ENCODE peak calls at places on chromosomes 2 and 18, in five cellular contexts. One of them, this sample, is unnamed.

GRCh38 chr2:27221166-27221565 is 4.0 kb downstream of the CAD start:
- DNase-seq in NT2/D1: no peak
- DNase-seq in kidney: no peak
- DNase-seq in spleen: no peak
- DNase-seq in pancreas: no peak
- DNase-seq in this sample: no peak

GRCh38 chr2:124959582-124959981 is 934.5 kb downstream of the CNTNAP5 start:
- DNase-seq in NT2/D1: no peak
- DNase-seq in kidney: no peak
- DNase-seq in spleen: no peak
- DNase-seq in pancreas: no peak
- DNase-seq in this sample: no peak

GRCh38 chr18:5066380-5066977 is 130.6 kb downstream of the AKAIN1 start:
- DNase-seq in NT2/D1: peak
- DNase-seq in kidney: no peak
- DNase-seq in spleen: no peak
- DNase-seq in pancreas: no peak
- DNase-seq in this sample: peak

GRCh38 chr2:207558106-207558505 is 28.3 kb downstream of the CREB1 start:
- DNase-seq in NT2/D1: no peak
- DNase-seq in kidney: no peak
- DNase-seq in spleen: no peak
- DNase-seq in pancreas: no peak
- DNase-seq in this sample: no peak

GRCh38 chr2:40512246-40512645 is 60.4 kb upstream of the SLC8A1 start:
- DNase-seq in NT2/D1: no peak
- DNase-seq in kidney: no peak
- DNase-seq in spleen: no peak
- DNase-seq in pancreas: no peak
- DNase-seq in this sample: peak

GRCh38 chr2:29597048-29597447 is 324.3 kb downstream of the ALK start:
- DNase-seq in NT2/D1: no peak
- DNase-seq in kidney: no peak
- DNase-seq in spleen: no peak
- DNase-seq in pancreas: no peak
- DNase-seq in this sample: no peak

GRCh38 chr2:47941936-47942335 is 35.6 kb upstream of the FBXO11 start:
- DNase-seq in NT2/D1: no peak
- DNase-seq in kidney: no peak
- DNase-seq in spleen: no peak
- DNase-seq in pancreas: no peak
- DNase-seq in this sample: no peak

GRCh38 chr2:156430978-156431358 is 5.2 kb upstream of the GPD2 start:
- DNase-seq in NT2/D1: no peak
- DNase-seq in kidney: no peak
- DNase-seq in spleen: no peak
- DNase-seq in pancreas: no peak
- DNase-seq in this sample: no peak

GRCh38 chr2:134312482-134312881 is 58.6 kb downstream of the MGAT5 start:
- DNase-seq in NT2/D1: no peak
- DNase-seq in kidney: no peak
- DNase-seq in spleen: no peak
- DNase-seq in pancreas: no peak
- DNase-seq in this sample: no peak

GRCh38 chr2:205972113-205972512 is 113.9 kb downstream of the INO80D start:
- DNase-seq in NT2/D1: no peak
- DNase-seq in kidney: no peak
- DNase-seq in spleen: no peak
- DNase-seq in pancreas: no peak
- DNase-seq in this sample: no peak

GRCh38 chr2:67797801-67798535 is 264.8 kb downstream of the C1D start:
- DNase-seq in NT2/D1: no peak
- DNase-seq in kidney: no peak
- DNase-seq in spleen: no peak
- DNase-seq in pancreas: no peak
- DNase-seq in this sample: no peak

GRCh38 chr2:221264318-221264717 is 307.8 kb downstream of the EPHA4 start:
- DNase-seq in NT2/D1: no peak
- DNase-seq in kidney: no peak
- DNase-seq in spleen: no peak
- DNase-seq in pancreas: no peak
- DNase-seq in this sample: no peak

GRCh38 chr2:45008296-45009129 is 739 bp downstream of the SIX2 start:
- DNase-seq in NT2/D1: no peak
- DNase-seq in kidney: peak
- DNase-seq in spleen: no peak
- DNase-seq in pancreas: peak
- DNase-seq in this sample: peak

GRCh38 chr2:108613261-108614042 is 79.2 kb downstream of the LIMS1 start:
- DNase-seq in NT2/D1: no peak
- DNase-seq in kidney: no peak
- DNase-seq in spleen: peak
- DNase-seq in pancreas: no peak
- DNase-seq in this sample: no peak

GRCh38 chr18:59897321-59897954 is 2.4 kb upstream of the PMAIP1 start:
- DNase-seq in NT2/D1: no peak
- DNase-seq in kidney: no peak
- DNase-seq in spleen: no peak
- DNase-seq in pancreas: no peak
- DNase-seq in this sample: peak

GRCh38 chr2:29733945-29734344 is 187.4 kb downstream of the ALK start:
- DNase-seq in NT2/D1: no peak
- DNase-seq in kidney: no peak
- DNase-seq in spleen: no peak
- DNase-seq in pancreas: no peak
- DNase-seq in this sample: no peak

GRCh38 chr2:159118115-159118858 is 149.8 kb downstream of the TANC1 start:
- DNase-seq in NT2/D1: peak
- DNase-seq in kidney: peak
- DNase-seq in spleen: peak
- DNase-seq in pancreas: peak
- DNase-seq in this sample: peak

GRCh38 chr18:24685232-24685959 is 225.0 kb downstream of the HRH4 start:
- DNase-seq in NT2/D1: no peak
- DNase-seq in kidney: no peak
- DNase-seq in spleen: no peak
- DNase-seq in pancreas: no peak
- DNase-seq in this sample: no peak

GRCh38 chr2:77642339-77642738 is 120.2 kb upstream of the LRRTM4 start:
- DNase-seq in NT2/D1: no peak
- DNase-seq in kidney: peak
- DNase-seq in spleen: no peak
- DNase-seq in pancreas: peak
- DNase-seq in this sample: no peak

GRCh38 chr2:29074401-29074800 is at the start of gene PCARE:
- DNase-seq in NT2/D1: no peak
- DNase-seq in kidney: no peak
- DNase-seq in spleen: no peak
- DNase-seq in pancreas: no peak
- DNase-seq in this sample: no peak

GRCh38 chr18:42306208-42306980 is 351.4 kb downstream of the PIK3C3 start:
- DNase-seq in NT2/D1: no peak
- DNase-seq in kidney: no peak
- DNase-seq in spleen: no peak
- DNase-seq in pancreas: no peak
- DNase-seq in this sample: no peak

GRCh38 chr2:45166229-45166890 is 157.1 kb upstream of the SIX2 start:
- DNase-seq in NT2/D1: no peak
- DNase-seq in kidney: no peak
- DNase-seq in spleen: no peak
- DNase-seq in pancreas: no peak
- DNase-seq in this sample: no peak

GRCh38 chr18:79615091-79615490 is 64.5 kb upstream of the CTDP1 start:
- DNase-seq in NT2/D1: no peak
- DNase-seq in kidney: no peak
- DNase-seq in spleen: peak
- DNase-seq in pancreas: no peak
- DNase-seq in this sample: no peak

GRCh38 chr2:150165479-150165878 is 322.0 kb downstream of the RND3 start:
- DNase-seq in NT2/D1: no peak
- DNase-seq in kidney: no peak
- DNase-seq in spleen: no peak
- DNase-seq in pancreas: no peak
- DNase-seq in this sample: no peak

GRCh38 chr2:54570925-54571694 is 115.0 kb downstream of the SPTBN1 start:
- DNase-seq in NT2/D1: no peak
- DNase-seq in kidney: no peak
- DNase-seq in spleen: peak
- DNase-seq in pancreas: no peak
- DNase-seq in this sample: no peak

GRCh38 chr18:32637216-32637615 is 135.6 kb downstream of the KLHL14 start:
- DNase-seq in NT2/D1: no peak
- DNase-seq in kidney: no peak
- DNase-seq in spleen: no peak
- DNase-seq in pancreas: no peak
- DNase-seq in this sample: no peak

GRCh38 chr2:167127135-167127534 is 238.9 kb downstream of the XIRP2 start:
- DNase-seq in NT2/D1: no peak
- DNase-seq in kidney: no peak
- DNase-seq in spleen: no peak
- DNase-seq in pancreas: no peak
- DNase-seq in this sample: no peak

GRCh38 chr18:62717850-62718229 is 2.5 kb downstream of the PHLPP1 start:
- DNase-seq in NT2/D1: no peak
- DNase-seq in kidney: no peak
- DNase-seq in spleen: no peak
- DNase-seq in pancreas: no peak
- DNase-seq in this sample: no peak

GRCh38 chr2:97963880-97964279 is 31.9 kb downstream of the TMEM131 start:
- DNase-seq in NT2/D1: no peak
- DNase-seq in kidney: no peak
- DNase-seq in spleen: no peak
- DNase-seq in pancreas: no peak
- DNase-seq in this sample: no peak

GRCh38 chr2:44459754-44460153 is 98.0 kb downstream of the CAMKMT start:
- DNase-seq in NT2/D1: no peak
- DNase-seq in kidney: no peak
- DNase-seq in spleen: no peak
- DNase-seq in pancreas: no peak
- DNase-seq in this sample: no peak

GRCh38 chr2:202555354-202555753 is 79.4 kb upstream of the FAM117B start:
- DNase-seq in NT2/D1: no peak
- DNase-seq in kidney: no peak
- DNase-seq in spleen: no peak
- DNase-seq in pancreas: no peak
- DNase-seq in this sample: no peak

DNA sequence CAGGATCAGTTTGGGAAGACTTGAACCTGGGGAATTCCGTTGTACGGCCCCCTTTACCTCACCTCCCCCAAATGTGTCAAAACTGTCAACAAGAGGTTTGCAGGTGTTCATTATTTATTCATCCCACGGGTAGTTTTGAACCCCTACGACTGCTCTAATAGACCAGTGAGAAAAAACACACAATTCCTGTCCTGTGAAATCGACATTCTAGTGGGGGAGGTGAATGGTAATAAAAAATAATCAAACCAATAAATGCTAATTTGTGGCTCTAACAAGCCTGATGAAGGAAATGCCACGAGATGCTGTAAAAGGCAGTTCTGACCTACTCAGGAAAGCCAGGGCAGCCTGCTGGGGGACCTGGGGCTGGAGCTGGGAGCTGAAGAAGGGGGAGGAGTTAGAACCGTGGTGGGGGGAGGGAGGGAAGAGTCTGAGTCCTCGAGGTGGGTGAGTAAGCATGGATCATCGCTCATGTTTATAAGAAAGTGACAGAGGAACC is 463 bp upstream of the DNAJB2 start:
- DNase-seq in NT2/D1: no peak
- DNase-seq in kidney: no peak
- DNase-seq in spleen: no peak
- DNase-seq in pancreas: no peak
- DNase-seq in this sample: no peak
- H3K4me3 ChIP-seq in NT2/D1: peak
- H3K4me3 ChIP-seq in kidney: peak
- H3K4me3 ChIP-seq in spleen: peak
- H3K4me3 ChIP-seq in pancreas: peak
- H3K4me3 ChIP-seq in this sample: peak

GRCh38 chr2:209425082-209426071 is 1.5 kb downstream of the MAP2 start:
- DNase-seq in NT2/D1: peak
- DNase-seq in kidney: no peak
- DNase-seq in spleen: no peak
- DNase-seq in pancreas: no peak
- DNase-seq in this sample: peak
- H3K4me3 ChIP-seq in NT2/D1: peak
- H3K4me3 ChIP-seq in kidney: peak
- H3K4me3 ChIP-seq in spleen: no peak
- H3K4me3 ChIP-seq in pancreas: peak
- H3K4me3 ChIP-seq in this sample: peak

GRCh38 chr2:200405599-200406298 is 99.3 kb downstream of the SPATS2L start:
- DNase-seq in NT2/D1: no peak
- DNase-seq in kidney: no peak
- DNase-seq in spleen: no peak
- DNase-seq in pancreas: no peak
- DNase-seq in this sample: no peak
- H3K4me3 ChIP-seq in NT2/D1: no peak
- H3K4me3 ChIP-seq in kidney: no peak
- H3K4me3 ChIP-seq in spleen: no peak
- H3K4me3 ChIP-seq in pancreas: no peak
- H3K4me3 ChIP-seq in this sample: peak

GRCh38 chr2:38374978-38375377 is 2.1 kb downstream of the ATL2 start:
- DNase-seq in NT2/D1: no peak
- DNase-seq in kidney: no peak
- DNase-seq in spleen: no peak
- DNase-seq in pancreas: no peak
- DNase-seq in this sample: no peak
- H3K4me3 ChIP-seq in NT2/D1: no peak
- H3K4me3 ChIP-seq in kidney: peak
- H3K4me3 ChIP-seq in spleen: peak
- H3K4me3 ChIP-seq in pancreas: peak
- H3K4me3 ChIP-seq in this sample: peak

DNA sequence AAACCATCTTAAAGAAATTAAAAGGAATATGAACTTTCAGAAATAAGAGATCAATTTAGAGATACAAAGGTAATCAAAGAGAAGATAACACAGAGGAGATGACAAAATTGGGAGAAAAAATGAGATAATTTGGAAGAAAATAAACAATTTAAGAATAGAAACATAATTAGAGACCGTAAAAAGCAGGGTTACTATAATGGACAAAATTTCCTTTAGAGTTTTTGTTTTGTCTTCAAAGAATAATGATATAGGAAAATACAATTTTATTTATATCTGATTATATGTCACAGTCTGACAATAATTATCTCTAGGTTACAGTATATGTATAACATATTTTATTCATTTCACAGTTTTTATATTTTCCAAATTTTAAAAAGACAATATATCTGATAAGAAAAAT is 716.4 kb upstream of the ZNF804A start:
- DNase-seq in NT2/D1: no peak
- DNase-seq in kidney: no peak
- DNase-seq in spleen: no peak
- DNase-seq in pancreas: no peak
- DNase-seq in this sample: no peak
- H3K4me3 ChIP-seq in NT2/D1: no peak
- H3K4me3 ChIP-seq in kidney: no peak
- H3K4me3 ChIP-seq in spleen: no peak
- H3K4me3 ChIP-seq in pancreas: no peak
- H3K4me3 ChIP-seq in this sample: no peak